ENCODE peak calls at places on chromosomes 11 and 22, in four cellular contexts. O is fibroblast of the aortic adventitia; P is CD8-positive, alpha-beta memory T cell; V is CD8-positive, alpha-beta T cell. S is an unnamed sample.

GRCh38 chr22:27086728-27087450 is 429.5 kb downstream of the MIAT start:
- DNase-seq in P (no peak), V (no peak), O (no peak), S (no peak)

GRCh38 chr11:26753738-26754504 is 32.1 kb upstream of the SLC5A12 start:
- DNase-seq in O (peak), P (no peak), V (no peak), S (peak)

GRCh38 chr22:18078329-18079041 is 695 bp downstream of the PEX26 start:
- DNase-seq in P (peak), V (no peak), O (peak), S (peak)

GRCh38 chr22:47196881-47197701 is 434.6 kb downstream of the TBC1D22A start:
- DNase-seq in O (no peak), P (no peak), V (peak), S (no peak)

GRCh38 chr22:26573026-26573662 is 16.8 kb downstream of the TPST2 start:
- DNase-seq in V (no peak), O (peak), P (peak), S (no peak)

GRCh38 chr11:88293931-88294330 is 43.6 kb downstream of the CTSC start:
- DNase-seq in P (no peak), O (no peak), V (no peak), S (no peak)

GRCh38 chr11:59069082-59069481 is 17.0 kb upstream of the GLYATL1B start:
- DNase-seq in V (no peak), P (no peak), O (no peak), S (no peak)

GRCh38 chr11:80028998-80029397 is 588.2 kb upstream of the TENM4 start:
- DNase-seq in V (no peak), O (no peak), P (no peak), S (no peak)

GRCh38 chr11:34411786-34412185 is 26.9 kb upstream of the CAT start:
- DNase-seq in V (no peak), O (no peak), P (no peak), S (no peak)

GRCh38 chr22:31099386-31099785 is 8.0 kb downstream of the SELENOM start:
- DNase-seq in V (no peak), P (no peak), O (no peak), S (no peak)

GRCh38 chr22:31097941-31098632 is 9.3 kb downstream of the SELENOM start:
- DNase-seq in V (no peak), O (no peak), P (no peak), S (no peak)

GRCh38 chr22:31099841-31100761 is 7.3 kb downstream of the SELENOM start:
- DNase-seq in V (no peak), O (no peak), P (no peak), S (no peak)

GRCh38 chr22:31096637-31097274 is 10.6 kb downstream of the SELENOM start:
- DNase-seq in V (no peak), P (no peak), O (no peak), S (no peak)

DNA sequence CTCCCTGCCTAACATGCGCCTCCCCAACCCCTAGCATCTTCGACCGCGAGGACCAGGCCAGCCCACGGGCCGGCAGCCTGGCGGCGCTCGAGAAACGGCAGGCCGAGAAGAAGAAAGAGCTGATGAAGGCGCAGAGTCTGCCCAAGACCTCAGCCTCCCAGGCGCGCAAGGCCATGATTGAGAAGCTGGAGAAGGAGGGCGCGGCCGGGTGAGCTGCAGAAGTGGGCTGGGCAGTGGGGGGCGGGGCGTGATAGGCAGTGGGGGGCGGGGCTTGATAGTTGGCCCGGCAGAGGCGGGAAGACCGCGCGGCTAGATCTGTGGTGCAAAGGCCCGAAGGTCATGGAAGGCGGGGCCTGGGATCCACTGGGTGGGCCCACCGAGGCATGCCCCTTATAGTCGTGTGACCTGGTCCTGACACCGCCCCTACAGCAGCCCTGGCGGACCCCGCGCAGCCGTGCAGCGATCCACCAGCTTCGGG is 8.7 kb downstream of the SELENOM start:
- DNase-seq in P (no peak), V (no peak), O (no peak), S (no peak)
- H3K4me3 ChIP-seq in P (no peak), V (no peak), O (no peak), S (no peak)

GRCh38 chr11:105399505-105399904 is 210.4 kb upstream of the GRIA4 start:
- DNase-seq in O (no peak), P (no peak), V (no peak), S (no peak)

GRCh38 chr11:105393326-105393725 is 216.5 kb upstream of the GRIA4 start:
- DNase-seq in V (no peak), P (no peak), O (no peak), S (no peak)

GRCh38 chr11:105401269-105401809 is 208.5 kb upstream of the GRIA4 start:
- DNase-seq in P (no peak), O (no peak), V (no peak), S (no peak)

DNA sequence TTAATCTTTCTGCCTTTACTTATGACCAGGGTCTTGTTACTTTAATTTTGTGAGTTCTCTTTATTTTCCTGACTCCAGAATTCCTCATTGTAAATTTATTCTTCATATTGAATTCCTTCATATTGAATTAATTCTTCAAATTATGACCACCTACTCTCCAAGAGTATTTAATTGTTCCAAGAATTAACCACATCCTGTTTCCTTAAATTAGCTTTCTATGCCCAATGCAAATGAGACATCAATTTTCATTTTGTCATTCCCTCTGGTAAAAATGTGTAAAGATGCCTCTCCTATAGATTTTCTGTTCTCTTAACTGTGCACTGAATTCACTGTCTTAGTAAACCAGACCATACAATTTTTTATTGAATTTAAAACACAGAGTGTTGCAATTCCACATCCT is 211.2 kb upstream of the GRIA4 start:
- DNase-seq in V (no peak), O (no peak), P (no peak), S (no peak)
- H3K4me3 ChIP-seq in V (no peak), O (no peak), P (no peak), S (no peak)

GRCh38 chr11:706439-706956 is 467 bp downstream of the EPS8L2 start:
- DNase-seq in P (no peak), O (peak), V (no peak), S (no peak)
- H3K4me3 ChIP-seq in P (no peak), O (peak), V (no peak), S (no peak)

GRCh38 chr11:827861-828167 is at the start of gene CRACR2B:
- DNase-seq in O (no peak), P (no peak), V (no peak), S (no peak)
- H3K4me3 ChIP-seq in O (peak), P (peak), V (peak), S (peak)

GRCh38 chr22:19576460-19577421 is 52.5 kb upstream of the CLDN5 start:
- DNase-seq in V (peak), O (peak), P (no peak), S (no peak)
- H3K4me3 ChIP-seq in V (no peak), O (no peak), P (no peak), S (no peak)

GRCh38 chr11:116955548-116955947 is 118.1 kb upstream of the APOA1 start:
- DNase-seq in O (no peak), V (no peak), P (no peak), S (no peak)
- H3K4me3 ChIP-seq in O (no peak), V (no peak), P (no peak), S (no peak)

GRCh38 chr22:30921108-30921507 is 47.5 kb downstream of the MORC2 start:
- DNase-seq in P (no peak), V (no peak), O (peak), S (no peak)
- H3K4me3 ChIP-seq in P (peak), V (peak), O (no peak), S (no peak)

S was measured in Jurkat, Clone E6-1.